ENCODE peak calls at places on chromosomes 6 and 20, in seven cellular contexts. One of them, this sample, is unnamed.

GRCh38 chr6:17015551-17016381 is 86.1 kb upstream of the STMND1 start:
- DNase-seq in kidney tubule cell: no peak
- DNase-seq in IMR-90: no peak
- DNase-seq in epithelial cell of esophagus: peak; percentile 31
- DNase-seq in mammary epithelial cell: no peak
- DNase-seq in CD8-positive, alpha-beta T cell: peak; percentile 45
- DNase-seq in NCI-H187 treated with DMSO at 0.1 percent for 48 hours: no peak
- DNase-seq in this sample: no peak

GRCh38 chr6:33740204-33740608 is 6.5 kb downstream of the IP6K3 start:
- DNase-seq in epithelial cell of esophagus: no peak
- DNase-seq in mammary epithelial cell: no peak
- DNase-seq in IMR-90: no peak
- DNase-seq in NCI-H187 treated with DMSO at 0.1 percent for 48 hours: no peak
- DNase-seq in CD8-positive, alpha-beta T cell: no peak
- DNase-seq in kidney tubule cell: no peak
- DNase-seq in this sample: no peak

GRCh38 chr20:43389231-43389630 is 68.5 kb upstream of the SRSF6 start:
- DNase-seq in kidney tubule cell: no peak
- DNase-seq in mammary epithelial cell: no peak
- DNase-seq in CD8-positive, alpha-beta T cell: no peak
- DNase-seq in NCI-H187 treated with DMSO at 0.1 percent for 48 hours: no peak
- DNase-seq in IMR-90: no peak
- DNase-seq in epithelial cell of esophagus: no peak
- DNase-seq in this sample: no peak

GRCh38 chr20:44326391-44327159 is 10.3 kb upstream of the R3HDML start:
- DNase-seq in epithelial cell of esophagus: no peak
- DNase-seq in CD8-positive, alpha-beta T cell: no peak
- DNase-seq in mammary epithelial cell: no peak
- DNase-seq in NCI-H187 treated with DMSO at 0.1 percent for 48 hours: no peak
- DNase-seq in IMR-90: no peak
- DNase-seq in kidney tubule cell: no peak
- DNase-seq in this sample: no peak

GRCh38 chr6:159833556-159833955 is 33.5 kb downstream of the PNLDC1 start:
- DNase-seq in kidney tubule cell: no peak
- DNase-seq in epithelial cell of esophagus: no peak
- DNase-seq in NCI-H187 treated with DMSO at 0.1 percent for 48 hours: no peak
- DNase-seq in CD8-positive, alpha-beta T cell: no peak
- DNase-seq in mammary epithelial cell: no peak
- DNase-seq in IMR-90: peak; percentile 37
- DNase-seq in this sample: no peak

GRCh38 chr6:41039060-41039998 is at the start of gene UNC5CL:
- DNase-seq in kidney tubule cell: peak; percentile 85
- DNase-seq in epithelial cell of esophagus: peak; percentile 72
- DNase-seq in mammary epithelial cell: peak; percentile 57
- DNase-seq in CD8-positive, alpha-beta T cell: peak; percentile 55
- DNase-seq in NCI-H187 treated with DMSO at 0.1 percent for 48 hours: no peak
- DNase-seq in IMR-90: no peak
- DNase-seq in this sample: peak; percentile 70

GRCh38 chr6:16840291-16840690 is 79.0 kb upstream of the ATXN1 start:
- DNase-seq in CD8-positive, alpha-beta T cell: no peak
- DNase-seq in NCI-H187 treated with DMSO at 0.1 percent for 48 hours: no peak
- DNase-seq in mammary epithelial cell: no peak
- DNase-seq in epithelial cell of esophagus: peak; percentile 33
- DNase-seq in kidney tubule cell: peak; percentile 27
- DNase-seq in IMR-90: no peak
- DNase-seq in this sample: peak; percentile 29

GRCh38 chr20:11429168-11429567 is 488.5 kb upstream of the BTBD3 start:
- DNase-seq in NCI-H187 treated with DMSO at 0.1 percent for 48 hours: no peak
- DNase-seq in CD8-positive, alpha-beta T cell: no peak
- DNase-seq in IMR-90: no peak
- DNase-seq in epithelial cell of esophagus: peak; percentile 59
- DNase-seq in mammary epithelial cell: peak; percentile 57
- DNase-seq in kidney tubule cell: peak; percentile 85
- DNase-seq in this sample: peak; percentile 37

GRCh38 chr6:71419954-71420692 is 131.5 kb downstream of the OGFRL1 start:
- DNase-seq in kidney tubule cell: peak; percentile 52
- DNase-seq in NCI-H187 treated with DMSO at 0.1 percent for 48 hours: no peak
- DNase-seq in epithelial cell of esophagus: peak; percentile 48
- DNase-seq in IMR-90: peak; percentile 35
- DNase-seq in CD8-positive, alpha-beta T cell: no peak
- DNase-seq in mammary epithelial cell: no peak
- DNase-seq in this sample: no peak